ENCODE peak calls at places on chromosome 5, in five cellular contexts. S is SJSA1, G is upper lobe of right lung, B is GM23248, Q is left lung. Y is an unnamed sample. For H3K4me1, the result is how much of the 10 kb centered on the place peaks cover.

GRCh38 chr5:57175586-57175985 is 1.7 kb downstream of the GPBP1 start:
- DNase-seq in G (no peak), Q (no peak), S (no peak), B (peak), Y (no peak)

GRCh38 chr5:52801329-52801728 is 13.6 kb downstream of the ITGA1 start:
- DNase-seq in B (peak), S (no peak), G (no peak), Q (no peak), Y (no peak)

GRCh38 chr5:40381676-40382363 is 297.9 kb upstream of the PTGER4 start:
- DNase-seq in Q (no peak), G (no peak), S (no peak), B (peak), Y (no peak)

GRCh38 chr5:134129411-134130238 is 15.1 kb downstream of the TCF7 start:
- DNase-seq in Q (no peak), B (no peak), S (no peak), G (no peak), Y (peak)

GRCh38 chr5:63911871-63912270 is 50.4 kb downstream of the HTR1A start:
- DNase-seq in B (no peak), G (no peak), S (no peak), Q (no peak), Y (no peak)

GRCh38 chr5:124634228-124634819 is 112.1 kb downstream of the ZNF608 start:
- DNase-seq in Q (no peak), B (peak), G (no peak), S (no peak), Y (no peak)

GRCh38 chr5:176948458-176948857 is 49.3 kb upstream of the HK3 start:
- DNase-seq in B (peak), Q (no peak), S (no peak), G (no peak), Y (no peak)

GRCh38 chr5:157920828-157921170 is 61.9 kb upstream of the CLINT1 start:
- DNase-seq in G (no peak), Q (no peak), S (no peak), B (no peak), Y (no peak)

GRCh38 chr5:1134478-1134877 is 22.6 kb upstream of the SLC12A7 start:
- DNase-seq in Q (no peak), S (no peak), G (no peak), B (no peak), Y (no peak)

GRCh38 chr5:116492016-116492623 is 82.5 kb downstream of the SEMA6A start:
- DNase-seq in G (no peak), Q (no peak), B (peak), S (peak), Y (no peak)

GRCh38 chr5:110734101-110734500 is 4.7 kb upstream of the SLC25A46 start:
- DNase-seq in Q (no peak), B (no peak), G (no peak), S (no peak), Y (no peak)

GRCh38 chr5:81779125-81779934 is 28.4 kb upstream of the SSBP2 start:
- DNase-seq in S (peak), G (peak), Q (peak), B (peak), Y (peak)

GRCh38 chr5:145937432-145938250 is 1.3 kb downstream of the SH3RF2 start:
- DNase-seq in G (peak), B (peak), S (peak), Q (peak), Y (peak)

GRCh38 chr5:91245871-91246270 is 137.2 kb downstream of the ARRDC3 start:
- DNase-seq in S (no peak), Q (no peak), B (peak), G (no peak), Y (no peak)

GRCh38 chr5:177501874-177502678 is 4.7 kb upstream of the PDLIM7 start:
- DNase-seq in B (no peak), G (no peak), S (no peak), Q (no peak), Y (no peak)

GRCh38 chr5:97224112-97224750 is 41.2 kb upstream of the RIOK2 start:
- DNase-seq in S (no peak), Q (no peak), G (no peak), B (peak), Y (no peak)

GRCh38 chr5:35129921-35130485 is 82.3 kb upstream of the AGXT2 start:
- DNase-seq in Q (no peak), S (no peak), G (no peak), B (peak), Y (peak)

GRCh38 chr5:44981708-44982107 is 173.0 kb downstream of the MRPS30 start:
- DNase-seq in Q (no peak), G (no peak), B (no peak), S (no peak), Y (no peak)

GRCh38 chr5:36692791-36693763 is 86.7 kb downstream of the SLC1A3 start:
- DNase-seq in Q (peak), S (peak), B (peak), G (peak), Y (peak)

GRCh38 chr5:19322716-19323485 is 665.1 kb downstream of the CDH18 start:
- DNase-seq in S (no peak), G (no peak), Q (no peak), B (no peak), Y (no peak)

GRCh38 chr5:66881475-66882161 is 285.4 kb downstream of the MAST4 start:
- DNase-seq in Q (no peak), S (no peak), B (peak), G (no peak), Y (no peak)

GRCh38 chr5:111463304-111463703 is 49.0 kb downstream of the STARD4 start:
- DNase-seq in B (no peak), G (no peak), S (no peak), Q (no peak), Y (no peak)

GRCh38 chr5:39518516-39518915 is 93.7 kb upstream of the DAB2 start:
- DNase-seq in S (peak), B (peak), Q (no peak), G (no peak), Y (no peak)

DNA sequence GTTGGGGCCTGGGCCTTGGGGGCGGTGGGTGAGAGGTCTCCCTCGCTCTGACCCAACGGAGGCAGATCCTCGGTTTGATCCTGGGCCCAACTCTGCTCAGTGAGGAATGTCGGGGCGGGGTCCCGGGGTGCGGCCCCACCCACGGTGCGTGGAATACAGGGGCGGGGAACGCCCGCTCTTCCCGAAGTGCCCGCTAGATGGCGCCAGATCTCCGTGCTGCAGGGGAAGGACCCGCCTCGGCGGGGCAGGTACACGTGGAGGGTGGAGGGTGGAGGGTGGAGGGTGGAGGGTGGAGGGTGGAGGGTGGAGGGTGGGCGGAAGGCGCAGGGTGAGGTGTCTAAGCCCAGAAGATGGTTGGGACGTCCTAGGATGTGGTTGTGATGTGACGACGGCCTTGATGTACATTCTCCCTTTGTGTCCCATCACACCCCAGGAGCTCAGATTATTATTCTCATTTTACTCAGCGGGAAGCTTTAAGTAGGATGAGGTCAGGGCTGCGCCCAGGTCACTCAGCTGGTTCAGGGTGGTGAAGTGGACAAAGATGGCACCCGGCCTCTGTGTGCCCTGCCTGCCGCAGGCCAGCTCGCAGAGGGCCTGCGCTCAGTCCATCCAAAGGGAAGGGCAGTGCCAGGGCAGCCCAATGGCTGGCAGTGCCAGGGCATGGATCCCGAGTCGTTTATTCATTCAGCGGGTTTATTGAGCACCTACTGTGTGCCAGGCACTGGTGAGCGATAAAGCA is 9.4 kb upstream of the RPS14 start:
- DNase-seq in G (peak), Q (peak), S (peak), B (peak), Y (peak)
- H3K4me3 ChIP-seq in G (peak), Q (no peak), S (no peak), B (peak), Y (peak)

GRCh38 chr5:6719417-6719816 is 6.2 kb downstream of the TENT4A start:
- DNase-seq in B (no peak), G (no peak), S (no peak), Q (no peak), Y (no peak)
- H3K4me1 ChIP-seq in B (under half), G (half or more), S (under half), Q (half or more), Y (under half)

GRCh38 chr5:137888875-137889759 is at the start of gene PKD2L2:
- DNase-seq in B (peak), G (peak), Q (peak), S (no peak), Y (peak)

GRCh38 chr5:137890850-137891249 is 1.6 kb downstream of the PKD2L2 start:
- DNase-seq in Q (no peak), G (no peak), S (no peak), B (no peak), Y (no peak)

GRCh38 chr5:137891849-137892248 is 2.6 kb downstream of the PKD2L2 start:
- DNase-seq in S (no peak), G (no peak), Q (no peak), B (no peak), Y (no peak)

GRCh38 chr5:137888489-137888874 is 775 bp upstream of the PKD2L2 start:
- DNase-seq in S (no peak), G (no peak), Q (no peak), B (peak), Y (no peak)

GRCh38 chr5:137887831-137888230 is 1.4 kb upstream of the PKD2L2 start:
- DNase-seq in B (no peak), S (no peak), Q (no peak), G (no peak), Y (no peak)
- H3K4me3 ChIP-seq in B (peak), S (no peak), Q (no peak), G (no peak), Y (no peak)

GRCh38 chr5:6717687-6718086 is 4.5 kb downstream of the TENT4A start:
- DNase-seq in Q (no peak), S (peak), G (peak), B (no peak), Y (no peak)
- H3K4me1 ChIP-seq in Q (half or more), S (under half), G (half or more), B (under half), Y (under half)

GRCh38 chr5:173062141-173062540 is 6.0 kb downstream of the CREBRF start:
- DNase-seq in S (no peak), Q (no peak), G (no peak), B (no peak), Y (no peak)
- H3K4me3 ChIP-seq in S (no peak), Q (no peak), G (no peak), B (no peak), Y (no peak)

DNA sequence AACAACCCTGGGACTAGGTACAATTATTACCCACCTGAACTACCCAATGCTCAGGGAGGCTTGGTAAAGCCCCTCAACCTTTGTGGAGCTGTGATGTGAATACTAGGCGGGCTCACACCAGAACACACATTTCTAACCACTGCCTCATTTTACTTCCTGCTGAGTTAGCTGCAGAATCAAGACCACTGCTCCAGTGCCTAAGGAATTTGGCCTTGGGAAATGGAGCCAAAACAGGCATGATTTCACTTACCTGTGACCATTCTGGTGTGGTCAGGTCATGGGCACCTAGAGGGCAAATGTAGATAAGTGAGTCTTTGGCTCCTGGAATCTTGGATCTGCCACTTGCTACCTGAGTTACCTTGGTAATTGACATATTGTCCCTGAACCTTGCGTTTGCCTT is 5.2 kb downstream of the WWC1 start:
- DNase-seq in Q (no peak), S (no peak), G (no peak), B (no peak), Y (no peak)
- H3K4me1 ChIP-seq in Q (under half), S (under half), G (under half), B (under half), Y (under half)